ENCODE peak calls at places on chromosomes 1 and 21, in five cellular contexts. W, F, M, Q and O are unnamed samples. For H3K4me1, the result is how much of the 10 kb centered on the place peaks cover.

GRCh38 chr21:38376235-38376634 is 119.4 kb downstream of the KCNJ15 start:
- DNase-seq in W (no peak), F (no peak), Q (no peak), M (no peak), O (no peak)

GRCh38 chr1:85976806-85977205 is 179.8 kb downstream of the COL24A1 start:
- DNase-seq in F (no peak), Q (no peak), M (no peak), W (no peak), O (no peak)

GRCh38 chr1:26280333-26281042 is 602 bp downstream of the SH3BGRL3 start:
- DNase-seq in F (no peak), W (peak), Q (peak), M (no peak), O (peak)

GRCh38 chr1:171868217-171868616 is 26.9 kb downstream of the DNM3 start:
- DNase-seq in W (no peak), M (no peak), Q (no peak), F (no peak), O (no peak)

GRCh38 chr1:109188776-109189175 is 24.9 kb upstream of the SARS1 start:
- DNase-seq in W (no peak), M (no peak), Q (no peak), F (no peak), O (no peak)

GRCh38 chr1:197519741-197520334 is 251.8 kb downstream of the CRB1 start:
- DNase-seq in W (peak), M (no peak), Q (peak), F (peak), O (peak)

GRCh38 chr1:19878637-19878985 is 3.6 kb upstream of the OTUD3 start:
- DNase-seq in M (no peak), W (no peak), F (no peak), Q (no peak), O (no peak)

GRCh38 chr1:27144920-27145661 is 9.8 kb downstream of the SLC9A1 start:
- DNase-seq in Q (no peak), F (no peak), M (no peak), W (no peak), O (peak)

GRCh38 chr1:236084386-236084730 is 19.5 kb upstream of the NID1 start:
- DNase-seq in F (no peak), Q (no peak), M (no peak), W (no peak), O (no peak)

GRCh38 chr1:168520052-168520751 is 23.6 kb downstream of the XCL2 start:
- DNase-seq in Q (no peak), M (no peak), F (no peak), W (no peak), O (peak)

GRCh38 chr1:200073286-200073637 is 45.8 kb downstream of the NR5A2 start:
- DNase-seq in F (no peak), M (no peak), Q (no peak), W (no peak), O (no peak)

GRCh38 chr1:115545096-115545720 is 96.6 kb upstream of the VANGL1 start:
- DNase-seq in Q (no peak), W (peak), M (no peak), F (no peak), O (no peak)

GRCh38 chr1:22318279-22318983 is 133.2 kb upstream of the ZBTB40 start:
- DNase-seq in W (no peak), F (no peak), M (no peak), Q (no peak), O (peak)

GRCh38 chr1:28329395-28330153 is 734 bp downstream of the MED18 start:
- DNase-seq in Q (peak), W (no peak), M (no peak), F (peak), O (peak)

GRCh38 chr21:37866027-37866426 is 50.2 kb downstream of the KCNJ6 start:
- DNase-seq in F (no peak), W (no peak), M (no peak), Q (no peak), O (no peak)

GRCh38 chr21:15054606-15055239 is 10.1 kb downstream of the NRIP1 start:
- DNase-seq in Q (no peak), M (no peak), F (no peak), W (no peak), O (no peak)

GRCh38 chr1:34739613-34740012 is 15.2 kb upstream of the GJB5 start:
- DNase-seq in Q (no peak), F (no peak), W (no peak), M (no peak), O (no peak)

GRCh38 chr1:203093754-203094410 is 8.1 kb upstream of the MYOG start:
- DNase-seq in M (no peak), F (no peak), Q (no peak), W (no peak), O (no peak)

GRCh38 chr1:160429125-160429551 is 28.8 kb downstream of the VANGL2 start:
- DNase-seq in W (no peak), Q (no peak), F (no peak), M (peak), O (no peak)

GRCh38 chr1:215192306-215192705 is 109.8 kb downstream of the KCNK2 start:
- DNase-seq in M (no peak), Q (no peak), F (no peak), W (no peak), O (no peak)

GRCh38 chr1:94597701-94598100 is 56.1 kb upstream of the F3 start:
- DNase-seq in W (no peak), F (no peak), M (no peak), Q (no peak), O (no peak)

GRCh38 chr1:63713627-63714481 is 60.0 kb upstream of the ROR1 start:
- DNase-seq in W (peak), F (no peak), Q (no peak), M (no peak), O (no peak)

GRCh38 chr21:38277501-38278111 is 20.8 kb downstream of the KCNJ15 start:
- DNase-seq in Q (peak), W (peak), F (no peak), M (no peak), O (no peak)

GRCh38 chr1:178565586-178565985 is 52.7 kb downstream of the TEX35 start:
- DNase-seq in Q (no peak), F (no peak), M (no peak), W (no peak), O (no peak)

GRCh38 chr1:178564783-178565180 is 51.9 kb downstream of the TEX35 start:
- DNase-seq in Q (no peak), F (no peak), W (no peak), M (no peak), O (no peak)

GRCh38 chr1:178564086-178564782 is 51.3 kb downstream of the TEX35 start:
- DNase-seq in W (no peak), F (peak), M (no peak), Q (no peak), O (no peak)

GRCh38 chr1:178563099-178563820 is 50.4 kb downstream of the TEX35 start:
- DNase-seq in F (no peak), M (no peak), W (no peak), Q (no peak), O (no peak)

GRCh38 chr1:178566187-178566586 is 53.3 kb downstream of the TEX35 start:
- DNase-seq in F (no peak), M (peak), W (no peak), Q (no peak), O (no peak)
- H3K27ac ChIP-seq in F (no peak), M (no peak), W (no peak), Q (no peak), O (no peak)

GRCh38 chr1:231416896-231417295 is 5.2 kb downstream of the EGLN1 start:
- DNase-seq in Q (no peak), M (no peak), F (no peak), W (no peak), O (no peak)
- H3K4me1 ChIP-seq in Q (under half), M (under half), F (half or more), W (under half), O (under half)

GRCh38 chr1:220966874-220967631 is 87.8 kb downstream of the HLX start:
- DNase-seq in Q (peak), W (no peak), F (no peak), M (no peak), O (no peak)
- TF ChIP-seq JUNB in Q (no peak), W (no peak), F (no peak), M (no peak), O (no peak)

GRCh38 chr1:7471836-7472235 is 299.3 kb upstream of the VAMP3 start:
- DNase-seq in M (no peak), F (no peak), Q (no peak), W (no peak), O (no peak)
- H3K27ac ChIP-seq in M (no peak), F (no peak), Q (no peak), W (peak), O (no peak)

GRCh38 chr1:52944566-52944965 is 17.5 kb downstream of the SCP2 start:
- DNase-seq in M (no peak), W (no peak), F (no peak), Q (no peak), O (no peak)

GRCh38 chr1:52947490-52947889 is 20.4 kb downstream of the SCP2 start:
- DNase-seq in W (no peak), Q (no peak), F (no peak), M (no peak), O (no peak)

DNA sequence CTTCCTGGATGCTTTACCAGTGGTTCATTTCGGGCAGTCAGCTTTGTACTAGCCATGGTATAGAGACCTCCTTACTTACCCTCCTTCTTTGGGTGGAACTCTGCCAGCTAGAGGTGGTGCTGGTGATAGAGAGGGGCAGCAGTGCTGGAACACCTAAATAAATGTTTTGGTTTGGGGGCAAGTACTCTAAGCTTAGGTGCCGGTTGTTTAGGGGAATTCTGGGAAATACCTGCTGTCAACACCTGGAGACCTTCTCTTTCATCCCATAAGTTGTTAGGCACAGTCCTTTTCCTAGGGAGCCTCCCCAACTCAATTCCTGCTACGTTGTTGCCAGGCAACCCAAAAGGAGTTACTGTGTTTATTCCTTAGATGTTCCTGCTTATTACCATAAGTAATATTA is 16.8 kb downstream of the SCP2 start:
- DNase-seq in F (no peak), M (no peak), Q (no peak), W (no peak), O (peak)
- H3K4me1 ChIP-seq in F (under half), M (under half), Q (under half), W (under half), O (under half)

GRCh38 chr1:225509376-225509707 is 81.5 kb upstream of the LBR start:
- DNase-seq in W (no peak), F (no peak), M (no peak), Q (no peak), O (no peak)

GRCh38 chr1:225509770-225510169 is 81.9 kb upstream of the LBR start:
- DNase-seq in W (no peak), Q (no peak), M (no peak), F (peak), O (no peak)

GRCh38 chr1:225506727-225507126 is 78.9 kb upstream of the LBR start:
- DNase-seq in F (no peak), M (no peak), Q (no peak), W (no peak), O (no peak)

GRCh38 chr1:225511828-225512381 is 84.1 kb upstream of the LBR start:
- DNase-seq in M (no peak), F (no peak), Q (no peak), W (no peak), O (no peak)

GRCh38 chr1:225508538-225509375 is 80.9 kb upstream of the LBR start:
- DNase-seq in F (peak), W (peak), Q (no peak), M (no peak), O (peak)
- TF ChIP-seq JUNB in F (peak), W (peak), Q (no peak), M (no peak), O (no peak)

DNA sequence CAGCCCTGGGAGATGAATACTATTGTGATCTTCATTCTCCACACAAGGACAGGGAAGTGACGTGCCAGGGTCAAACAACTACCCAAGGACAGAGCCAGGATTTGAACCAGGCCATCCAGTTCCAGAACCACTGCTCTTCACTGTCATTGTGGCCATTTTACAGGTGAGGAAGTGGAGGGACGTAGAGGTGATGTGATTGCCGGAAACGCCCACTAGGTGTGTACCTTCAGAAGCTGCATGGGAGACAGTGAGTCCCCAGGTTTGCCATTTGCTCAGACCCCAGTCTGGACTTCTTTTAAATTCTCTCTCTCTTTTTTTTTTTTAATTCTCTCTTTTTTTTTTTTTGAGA is 207.6 kb upstream of the TMEM51 start:
- DNase-seq in W (no peak), M (no peak), Q (no peak), F (no peak), O (no peak)
- H3K27ac ChIP-seq in W (no peak), M (no peak), Q (no peak), F (no peak), O (no peak)